ENCODE peak calls at places on chromosomes 4 and X, in four cellular contexts. H, U, F and A are unnamed samples.

GRCh38 chrX:129934461-129934860 is 28.5 kb downstream of the UTP14A start:
- DNase-seq in H (no peak), U (no peak), F (no peak), A (no peak)

GRCh38 chrX:23883737-23884354 is 23.9 kb downstream of the APOO start:
- DNase-seq in H (peak; percentile 79), U (peak; percentile 85), F (no peak), A (no peak)

GRCh38 chrX:3141031-3141430 is 99.8 kb downstream of the ARSF start:
- DNase-seq in H (no peak), U (peak; percentile 39), F (no peak), A (no peak)

GRCh38 chr4:113256946-113257345 is 207.5 kb downstream of the ANK2 start:
- DNase-seq in H (no peak), U (peak; percentile 8), F (no peak), A (no peak)

GRCh38 chr4:140238353-140239041 is 84.5 kb upstream of the MAML3 start:
- DNase-seq in H (no peak), U (peak; percentile 77), F (peak; percentile 63), A (peak; percentile 70)

GRCh38 chr4:48909697-48910096 is 3.1 kb upstream of the OCIAD2 start:
- DNase-seq in H (peak; percentile 55), U (peak; percentile 99), F (no peak), A (no peak)

GRCh38 chr4:52914051-52914605 is 52.0 kb downstream of the RASL11B start:
- DNase-seq in H (no peak), U (peak; percentile 89), F (no peak), A (no peak)

GRCh38 chr4:3037957-3038451 is 36.3 kb downstream of the HTT-AS start:
- DNase-seq in H (no peak), U (no peak), F (no peak), A (no peak)

GRCh38 chrX:63514575-63514967 is 163.4 kb upstream of the SPIN4 start:
- DNase-seq in H (no peak), U (no peak), F (no peak), A (no peak)

GRCh38 chrX:120517936-120518335 is 42.8 kb downstream of the CUL4B start:
- DNase-seq in H (no peak), U (peak; percentile 83), F (no peak), A (no peak)

GRCh38 chr4:6562931-6563901 is 11.8 kb upstream of the MAN2B2 start:
- DNase-seq in H (peak; percentile 43), U (no peak), F (no peak), A (no peak)

GRCh38 chr4:102477657-102478056 is 23.5 kb upstream of the NFKB1 start:
- DNase-seq in H (no peak), U (peak; percentile 52), F (no peak), A (no peak)

GRCh38 chr4:132384709-132385108 is 764.4 kb upstream of the PCDH10 start:
- DNase-seq in H (no peak), U (no peak), F (no peak), A (no peak)

GRCh38 chr4:88230953-88231835 is 53.2 kb downstream of the PPM1K start:
- DNase-seq in H (no peak), U (peak; percentile 20), F (no peak), A (no peak)

GRCh38 chr4:149993030-149993429 is 85.2 kb upstream of the DCLK2 start:
- DNase-seq in H (no peak), U (peak; percentile 52), F (no peak), A (no peak)

GRCh38 chr4:179671609-179672008 is 2229.4 kb upstream of the AGA start:
- DNase-seq in H (no peak), U (peak; percentile 10), F (no peak), A (no peak)

GRCh38 chr4:39037491-39037825 is 5.2 kb upstream of the TMEM156 start:
- DNase-seq in H (no peak), U (peak; percentile 68), F (no peak), A (no peak)

GRCh38 chr4:123484291-123484926 is 87.8 kb downstream of the SPRY1 start:
- DNase-seq in H (no peak), U (peak; percentile 42), F (no peak), A (no peak)

GRCh38 chr4:17780461-17781071 is 855 bp downstream of the FAM184B start:
- DNase-seq in H (no peak), U (peak; percentile 47), F (no peak), A (peak; percentile 53)

GRCh38 chrX:136146614-136147319 is 566 bp upstream of the FHL1 start:
- DNase-seq in H (peak; percentile 12), U (no peak), F (no peak), A (no peak)

GRCh38 chr4:1244978-1245471 is 3.9 kb downstream of the CTBP1 start:
- DNase-seq in H (no peak), U (no peak), F (no peak), A (no peak)

GRCh38 chr4:84673475-84674230 is 90.7 kb downstream of the CDS1 start:
- DNase-seq in H (no peak), U (peak; percentile 92), F (no peak), A (no peak)

GRCh38 chrX:150546711-150547153 is 21.7 kb upstream of the MTM1 start:
- DNase-seq in H (no peak), U (no peak), F (no peak), A (no peak)

GRCh38 chrX:155065035-155065734 is 5.8 kb downstream of the CMC4 start:
- DNase-seq in H (no peak), U (peak; percentile 49), F (no peak), A (no peak)

GRCh38 chrX:104113237-104113965 is 1.1 kb downstream of the ZCCHC18 start:
- DNase-seq in H (peak; percentile 29), U (peak; percentile 53), F (peak; percentile 33), A (peak; percentile 11)

GRCh38 chrX:100512471-100512870 is 72.3 kb upstream of the TNMD start:
- DNase-seq in H (peak; percentile 25), U (peak; percentile 1), F (no peak), A (no peak)

GRCh38 chr4:4860803-4861591 is 1.5 kb downstream of the MSX1 start:
- DNase-seq in H (no peak), U (peak; percentile 32), F (no peak), A (no peak)

GRCh38 chrX:23513121-23513520 is 154.2 kb upstream of the PRDX4 start:
- DNase-seq in H (no peak), U (no peak), F (no peak), A (no peak)

GRCh38 chr4:127055349-127055748 is 577.4 kb upstream of the INTU start:
- DNase-seq in H (no peak), U (peak; percentile 70), F (no peak), A (no peak)

GRCh38 chr4:24980064-24980690 is 50.6 kb downstream of the LGI2 start:
- DNase-seq in H (peak; percentile 30), U (peak; percentile 62), F (peak; percentile 46), A (peak; percentile 30)
- TF ChIP-seq CTCF in H (peak; percentile 68), U (peak; percentile 77), F (peak; percentile 80), A (peak; percentile 83)

GRCh38 chr4:186726440-186727148 is 2.9 kb upstream of the FAT1 start:
- DNase-seq in H (peak; percentile 53), U (peak; percentile 80), F (peak; percentile 76), A (peak; percentile 46)
- H3K4me3 ChIP-seq in H (peak overlapping the region; percentile 67), U (peak overlapping the region; percentile 89), F (peak overlapping the region; percentile 80), A (peak overlapping the region; percentile 83)

GRCh38 chr4:117771647-117772337 is 262.5 kb upstream of the NDST3 start:
- DNase-seq in H (no peak), U (no peak), F (no peak), A (no peak)
- TF ChIP-seq CTCF in H (no peak), U (no peak), F (no peak), A (no peak)

GRCh38 chr4:182855877-182856276 is 61.3 kb downstream of the DCTD start:
- DNase-seq in H (no peak), U (no peak), F (no peak), A (no peak)

GRCh38 chr4:182855312-182855711 is 61.9 kb downstream of the DCTD start:
- DNase-seq in H (no peak), U (no peak), F (no peak), A (no peak)

GRCh38 chr4:182859730-182860129 is 57.5 kb downstream of the DCTD start:
- DNase-seq in H (no peak), U (no peak), F (no peak), A (no peak)

GRCh38 chr4:182854466-182854865 is 62.7 kb downstream of the DCTD start:
- DNase-seq in H (no peak), U (no peak), F (no peak), A (no peak)

GRCh38 chr4:182856862-182857261 is 60.3 kb downstream of the DCTD start:
- DNase-seq in H (no peak), U (no peak), F (no peak), A (no peak)
- H3K4me3 ChIP-seq in H (no peak overlapping the region), U (no peak overlapping the region), F (no peak overlapping the region), A (no peak overlapping the region)

GRCh38 chrX:134761788-134762187 is 103.5 kb upstream of the PLAC1 start:
- DNase-seq in H (no peak), U (no peak), F (no peak), A (no peak)
- TF ChIP-seq CTCF in H (peak; percentile 47), U (peak; percentile 35), F (no peak), A (peak; percentile 34)

DNA sequence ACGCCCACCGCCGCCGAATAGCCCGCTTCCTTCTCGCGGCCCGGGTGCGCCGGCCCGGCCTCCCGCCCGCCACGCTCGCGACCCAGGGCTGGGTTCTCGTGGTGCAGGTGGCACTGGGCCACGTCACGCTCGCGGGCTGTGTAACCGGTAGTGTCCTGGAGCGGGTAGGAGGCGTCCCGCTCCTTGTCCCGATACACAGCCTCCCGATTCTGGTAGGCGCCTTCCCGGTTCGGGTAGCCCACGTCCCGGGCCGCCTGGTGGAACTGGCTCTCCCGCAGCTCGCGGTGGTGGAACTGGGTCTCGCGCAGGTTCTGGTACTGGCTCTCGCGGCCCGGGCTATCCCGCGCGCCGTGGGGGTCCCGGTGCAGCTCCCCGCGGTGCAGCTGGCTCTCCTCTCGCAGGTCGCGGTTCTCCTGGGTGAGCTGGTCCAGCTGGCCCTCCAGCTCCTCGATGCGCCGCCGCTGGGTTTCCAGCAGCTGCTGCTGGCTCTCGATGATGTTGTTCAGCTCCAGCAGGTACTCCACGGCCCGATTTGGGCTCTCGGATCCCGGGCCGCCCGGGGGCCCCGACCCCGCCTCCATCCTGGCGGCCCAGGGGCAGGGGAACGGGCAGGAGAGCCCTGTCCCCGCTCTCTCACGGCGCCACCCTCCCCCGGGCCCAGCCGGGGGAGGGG is 39.3 kb upstream of the IQSEC2 start:
- DNase-seq in H (no peak), U (no peak), F (no peak), A (no peak)
- H3K4me3 ChIP-seq in H (peak overlapping the region; percentile 89), U (peak overlapping the region; percentile 61), F (peak overlapping the region; percentile 48), A (peak overlapping the region; percentile 55)

GRCh38 chr4:145501051-145501660 is 19.5 kb downstream of the SMAD1 start:
- DNase-seq in H (no peak), U (no peak), F (no peak), A (no peak)

GRCh38 chr4:145496292-145496691 is 14.6 kb downstream of the SMAD1 start:
- DNase-seq in H (no peak), U (no peak), F (no peak), A (no peak)

GRCh38 chr4:145497199-145498149 is 15.8 kb downstream of the SMAD1 start:
- DNase-seq in H (no peak), U (no peak), F (no peak), A (no peak)

GRCh38 chr4:145494666-145495065 is 13.0 kb downstream of the SMAD1 start:
- DNase-seq in H (no peak), U (no peak), F (no peak), A (no peak)

GRCh38 chr4:145498430-145498829 is 16.8 kb downstream of the SMAD1 start:
- DNase-seq in H (no peak), U (no peak), F (no peak), A (no peak)
- TF ChIP-seq CTCF in H (no peak), U (no peak), F (no peak), A (no peak)

GRCh38 chrX:1536712-1537030 is 314 bp downstream of the P2RY8 start:
- DNase-seq in H (no peak), U (no peak), F (no peak), A (no peak)
- H3K4me3 ChIP-seq in H (peak overlapping the region; percentile 26), U (no peak overlapping the region), F (peak overlapping the region; percentile 2), A (no peak overlapping the region)